ENCODE peak calls at places on chromosomes 1 and 21, in six cellular contexts. O is left ventricle myocardium inferior, R is ovary, I is pancreas, S is hepatocyte, J is astrocyte. Y is an unnamed sample.

GRCh38 chr1:9687120-9687875 is 35.8 kb downstream of the PIK3CD start:
- DNase-seq in S (peak; percentile 84), R (peak; percentile 69), J (peak; percentile 71), O (peak; percentile 26), I (peak; percentile 61), Y (peak; percentile 32)

GRCh38 chr1:232943679-232944252 is 6.6 kb upstream of the NTPCR start:
- DNase-seq in I (no peak), O (no peak), J (no peak), R (peak; percentile 28), S (no peak), Y (no peak)

GRCh38 chr1:196654271-196654670 is 2.4 kb downstream of the CFH start:
- DNase-seq in R (no peak), J (no peak), I (no peak), O (no peak), S (no peak), Y (no peak)

GRCh38 chr1:2590233-2591141 is 3.9 kb downstream of the PRXL2B start:
- DNase-seq in I (no peak), R (no peak), S (no peak), J (no peak), O (no peak), Y (no peak)

GRCh38 chr1:177646757-177647730 is 322.8 kb downstream of the SEC16B start:
- DNase-seq in J (no peak), O (no peak), R (no peak), I (no peak), S (no peak), Y (no peak)

GRCh38 chr1:231855395-231855794 is 228.8 kb downstream of the DISC1 start:
- DNase-seq in J (no peak), S (no peak), I (no peak), O (no peak), R (no peak), Y (no peak)

GRCh38 chr21:45880097-45881068 is 101.2 kb upstream of the COL6A1 start:
- DNase-seq in I (no peak), R (peak; percentile 42), J (peak; percentile 45), S (peak; percentile 81), O (peak; percentile 60), Y (peak; percentile 80)

GRCh38 chr1:203996126-203996525 is 76.8 kb upstream of the SOX13 start:
- DNase-seq in S (no peak), O (no peak), R (no peak), I (no peak), J (no peak), Y (no peak)

GRCh38 chr1:62673629-62674028 is 14.6 kb downstream of the DOCK7 start:
- DNase-seq in J (no peak), R (no peak), S (no peak), O (no peak), I (no peak), Y (no peak)

GRCh38 chr1:153357076-153357852 is 390 bp upstream of the S100A9 start:
- DNase-seq in O (peak; percentile 65), S (no peak), J (no peak), R (peak; percentile 28), I (peak; percentile 44), Y (peak; percentile 74)

GRCh38 chr1:3609016-3609768 is 2.1 kb downstream of the MEGF6 start:
- DNase-seq in S (no peak), O (no peak), I (no peak), R (no peak), J (no peak), Y (no peak)

GRCh38 chr1:226268421-226269124 is 40.4 kb downstream of the LIN9 start:
- DNase-seq in R (no peak), I (peak; percentile 21), O (no peak), J (peak; percentile 39), S (no peak), Y (no peak)

DNA sequence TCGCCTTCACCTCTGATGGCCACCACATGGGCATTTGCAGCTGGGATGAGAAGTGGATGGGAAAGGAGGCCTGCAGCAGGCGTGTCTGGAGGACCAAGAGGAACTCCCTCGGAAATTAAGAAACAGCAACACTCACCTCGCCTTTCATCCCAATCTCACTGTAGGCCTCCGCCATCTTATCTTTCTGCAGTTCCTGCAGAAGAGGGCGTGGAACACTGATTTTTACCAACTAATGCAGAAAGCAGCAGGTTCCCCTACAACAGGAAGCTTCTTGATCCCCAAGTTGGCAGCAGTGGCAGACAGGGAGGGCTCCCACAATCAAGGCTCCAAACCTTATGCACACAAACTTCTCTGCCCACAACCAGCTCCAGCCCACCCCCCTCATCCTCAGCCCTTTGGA is 84.4 kb downstream of the CD247 start:
- DNase-seq in I (no peak), O (no peak), S (no peak), J (no peak), R (no peak), Y (no peak)
- H3K4me3 ChIP-seq in I (no peak overlapping the region), O (no peak overlapping the region), S (no peak overlapping the region), J (no peak overlapping the region), R (no peak overlapping the region), Y (no peak overlapping the region)

DNA sequence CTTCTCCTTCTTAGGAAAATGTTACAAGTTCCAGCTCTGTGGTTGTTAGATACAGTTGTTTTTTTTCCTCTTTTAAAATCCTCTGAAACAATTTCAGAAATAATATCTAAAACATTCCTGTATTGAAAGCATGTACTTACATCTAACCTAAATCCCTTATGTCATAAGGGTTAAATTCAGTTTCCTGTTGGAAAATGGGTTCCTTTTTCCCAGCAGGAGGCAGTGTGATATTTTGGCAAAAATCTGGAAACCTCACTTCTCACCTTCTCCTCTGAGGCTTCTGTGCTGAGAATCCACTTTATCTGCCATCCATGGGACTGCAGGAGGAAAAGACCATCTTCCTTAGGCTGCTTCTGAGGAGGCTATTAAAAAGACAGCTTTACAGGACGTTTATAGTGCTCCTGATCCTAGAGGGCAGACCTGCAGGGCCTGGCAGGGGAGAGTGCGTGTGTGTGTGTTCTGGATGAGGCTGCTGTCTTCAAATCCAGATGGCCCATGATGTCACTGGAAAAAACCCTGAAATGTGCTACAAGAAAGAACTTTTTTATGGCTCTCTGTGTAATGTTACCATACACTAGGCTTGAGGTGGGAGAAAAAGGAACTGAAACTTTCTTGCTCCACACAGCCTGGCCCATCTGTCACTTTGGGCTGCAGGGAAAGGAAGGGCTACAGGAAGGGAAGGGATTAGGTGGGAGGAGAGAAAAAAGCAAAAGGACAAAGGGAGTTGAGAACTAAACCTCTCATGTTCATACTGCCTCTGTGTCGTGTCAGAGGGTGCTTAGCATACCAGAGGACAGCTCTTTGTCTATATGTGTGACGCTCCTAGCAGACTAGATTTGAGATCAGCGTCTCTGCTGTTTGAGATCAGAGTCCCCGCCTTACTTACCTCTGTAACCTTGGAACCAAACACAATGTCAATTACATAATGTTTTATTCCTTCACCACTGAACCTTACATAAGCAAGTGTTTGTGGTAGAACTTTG is 379.2 kb upstream of the SPAG17 start:
- DNase-seq in R (no peak), S (peak; percentile 68), J (no peak), O (no peak), I (no peak), Y (no peak)
- TF ChIP-seq CTCF in R (no peak), S (peak; percentile 32), J (no peak), O (no peak), I (no peak), Y (no peak)

DNA sequence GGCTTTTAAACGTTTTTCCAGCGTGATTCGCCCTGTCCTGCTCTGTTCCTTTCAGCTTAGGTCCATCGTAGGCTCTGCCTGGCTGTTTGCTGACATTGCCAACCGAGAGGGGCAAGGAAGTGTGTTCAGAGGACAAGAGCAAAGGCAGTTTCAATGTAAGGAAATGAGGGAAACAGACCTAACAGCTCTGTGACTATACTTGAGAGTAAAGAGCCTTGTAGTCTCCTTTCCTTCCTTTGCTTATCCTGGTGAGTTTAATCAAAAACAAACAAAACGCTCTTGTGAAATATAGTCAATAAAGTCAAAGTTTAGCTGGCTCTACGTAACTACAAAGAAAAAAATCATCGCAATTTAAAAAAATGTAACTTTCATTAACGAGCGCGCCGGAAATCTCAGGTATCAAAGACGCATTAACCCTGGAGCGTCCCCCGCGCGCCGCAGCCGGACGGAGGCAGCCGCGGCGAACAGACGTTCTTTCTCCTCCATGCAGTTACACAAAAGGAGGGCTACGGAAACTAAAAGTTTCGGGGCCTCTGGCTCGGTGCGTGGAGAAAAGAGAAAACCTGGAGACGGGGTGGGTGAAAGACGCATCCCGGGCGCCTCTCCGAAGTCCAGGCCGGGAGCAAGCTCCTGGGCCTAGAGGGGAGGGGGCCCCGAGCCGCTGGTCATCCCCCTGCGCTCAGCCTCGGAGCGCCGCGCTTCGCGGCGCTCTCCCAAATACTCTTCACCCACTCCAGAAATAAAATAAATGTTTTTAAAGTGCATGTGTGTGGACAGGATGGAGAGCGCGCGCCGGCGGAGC is 594 bp upstream of the ADGRL2 start:
- DNase-seq in R (peak; percentile 76), S (peak; percentile 84), J (peak; percentile 66), I (peak; percentile 48), O (peak; percentile 50), Y (peak; percentile 72)
- H3K4me3 ChIP-seq in R (peak overlapping the region; percentile 49), S (peak overlapping the region; percentile 86), J (peak overlapping the region; percentile 81), I (peak overlapping the region; percentile 60), O (peak overlapping the region; percentile 95), Y (peak overlapping the region; percentile 91)

GRCh38 chr1:115412733-115413132 is 74.7 kb upstream of the NGF start:
- DNase-seq in I (no peak), J (no peak), R (no peak), S (no peak), O (no peak), Y (no peak)

GRCh38 chr1:115412286-115412685 is 74.2 kb upstream of the NGF start:
- DNase-seq in J (no peak), R (no peak), I (no peak), S (no peak), O (no peak), Y (no peak)

GRCh38 chr1:115409853-115410150 is 71.8 kb upstream of the NGF start:
- DNase-seq in R (no peak), S (no peak), I (no peak), O (no peak), J (no peak), Y (no peak)

GRCh38 chr1:115413208-115413607 is 75.2 kb upstream of the NGF start:
- DNase-seq in R (no peak), J (no peak), O (no peak), S (no peak), I (no peak), Y (no peak)

GRCh38 chr1:115411388-115412063 is 73.5 kb upstream of the NGF start:
- DNase-seq in O (no peak), I (no peak), R (peak; percentile 45), J (peak; percentile 67), S (peak; percentile 24), Y (no peak)
- TF ChIP-seq CTCF in O (no peak), I (no peak), R (no peak), J (no peak), S (no peak), Y (no peak)

GRCh38 chr21:24428539-24429186 is 1178.6 kb downstream of the MRPL39 start:
- DNase-seq in J (no peak), O (no peak), R (no peak), I (no peak), S (no peak), Y (no peak)
- H3K4me3 ChIP-seq in J (no peak overlapping the region), O (peak overlapping the region; percentile 37), R (no peak overlapping the region), I (no peak overlapping the region), S (no peak overlapping the region), Y (peak overlapping the region; percentile 34)

DNA sequence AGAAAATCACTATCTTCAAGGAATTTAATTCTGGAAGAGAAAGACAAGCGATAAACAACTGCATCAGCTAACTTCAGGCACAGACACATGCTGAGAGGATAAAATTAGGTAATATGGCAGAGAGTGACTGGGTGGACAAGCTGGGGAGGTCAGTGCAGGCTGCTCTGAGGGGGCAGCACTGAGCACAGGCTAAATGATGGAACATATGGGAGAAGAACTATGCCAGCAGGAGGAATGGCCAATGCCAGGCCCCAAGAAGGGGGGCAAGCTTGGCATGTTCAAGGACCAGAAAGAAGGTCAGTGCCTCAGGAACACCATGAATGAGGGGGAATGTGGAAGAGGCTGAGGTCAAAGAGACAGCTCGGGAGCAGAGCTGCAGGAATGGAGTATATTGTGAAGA is 190.7 kb upstream of the MAP1LC3C start:
- DNase-seq in J (no peak), I (no peak), O (no peak), S (no peak), R (no peak), Y (no peak)
- TF ChIP-seq CTCF in J (no peak), I (no peak), O (no peak), S (no peak), R (no peak), Y (no peak)

Y was measured in heart left ventricle.